ENCODE peak calls at places on chromosomes 3 and 15, in five cellular contexts. One of them, this sample, is unnamed.

GRCh38 chr3:73681610-73682009 is 56.9 kb upstream of the PDZRN3 start:
- DNase-seq in prostate gland: no peak
- DNase-seq in stomach: no peak
- DNase-seq in thyroid gland: peak; percentile 4
- DNase-seq in suprapubic skin: no peak
- DNase-seq in this sample: no peak

GRCh38 chr3:178964551-178964950 is 107.1 kb downstream of the ZMAT3 start:
- DNase-seq in prostate gland: no peak
- DNase-seq in stomach: no peak
- DNase-seq in thyroid gland: no peak
- DNase-seq in suprapubic skin: no peak
- DNase-seq in this sample: no peak

GRCh38 chr3:16496408-16497222 is 16.9 kb downstream of the RFTN1 start:
- DNase-seq in prostate gland: no peak
- DNase-seq in stomach: no peak
- DNase-seq in thyroid gland: no peak
- DNase-seq in suprapubic skin: no peak
- DNase-seq in this sample: no peak

GRCh38 chr3:52367891-52368880 is 52.1 kb downstream of the DNAH1 start:
- DNase-seq in prostate gland: no peak
- DNase-seq in stomach: no peak
- DNase-seq in thyroid gland: no peak
- DNase-seq in suprapubic skin: no peak
- DNase-seq in this sample: no peak

GRCh38 chr3:9396632-9397330 is 634 bp upstream of the SETD5 start:
- DNase-seq in prostate gland: peak; percentile 98
- DNase-seq in stomach: peak; percentile 98
- DNase-seq in thyroid gland: peak; percentile 98
- DNase-seq in suprapubic skin: peak; percentile 99
- DNase-seq in this sample: peak; percentile 100

GRCh38 chr15:52220896-52221660 is 29.9 kb upstream of the GNB5 start:
- DNase-seq in prostate gland: no peak
- DNase-seq in stomach: no peak
- DNase-seq in thyroid gland: no peak
- DNase-seq in suprapubic skin: no peak
- DNase-seq in this sample: no peak

GRCh38 chr15:101167791-101168462 is 83.9 kb downstream of the CHSY1 start:
- DNase-seq in prostate gland: peak; percentile 80
- DNase-seq in stomach: peak; percentile 42
- DNase-seq in thyroid gland: no peak
- DNase-seq in suprapubic skin: peak; percentile 83
- DNase-seq in this sample: peak; percentile 90

GRCh38 chr15:38349251-38349650 is 96.6 kb downstream of the SPRED1 start:
- DNase-seq in prostate gland: no peak
- DNase-seq in stomach: no peak
- DNase-seq in thyroid gland: no peak
- DNase-seq in suprapubic skin: no peak
- DNase-seq in this sample: no peak

GRCh38 chr15:101070502-101071273 is 151.5 kb downstream of the LRRK1 start:
- DNase-seq in prostate gland: no peak
- DNase-seq in stomach: no peak
- DNase-seq in thyroid gland: no peak
- DNase-seq in suprapubic skin: no peak
- DNase-seq in this sample: peak; percentile 41

GRCh38 chr3:169476289-169476688 is 187.2 kb downstream of the MECOM start:
- DNase-seq in prostate gland: no peak
- DNase-seq in stomach: no peak
- DNase-seq in thyroid gland: no peak
- DNase-seq in suprapubic skin: no peak
- DNase-seq in this sample: no peak

GRCh38 chr3:187850256-187851010 is 105.2 kb upstream of the BCL6 start:
- DNase-seq in prostate gland: no peak
- DNase-seq in stomach: no peak
- DNase-seq in thyroid gland: no peak
- DNase-seq in suprapubic skin: peak; percentile 82
- DNase-seq in this sample: no peak

GRCh38 chr3:30502742-30503073 is 103.7 kb upstream of the TGFBR2 start:
- DNase-seq in prostate gland: no peak
- DNase-seq in stomach: no peak
- DNase-seq in thyroid gland: no peak
- DNase-seq in suprapubic skin: no peak
- DNase-seq in this sample: no peak

GRCh38 chr15:41878355-41878699 is 15.5 kb downstream of the SPTBN5 start:
- DNase-seq in prostate gland: peak; percentile 51
- DNase-seq in stomach: peak; percentile 54
- DNase-seq in thyroid gland: peak; percentile 99
- DNase-seq in suprapubic skin: no peak
- DNase-seq in this sample: no peak

GRCh38 chr3:144358191-144358590 is 386.6 kb downstream of the DIPK2A start:
- DNase-seq in prostate gland: no peak
- DNase-seq in stomach: no peak
- DNase-seq in thyroid gland: peak; percentile 64
- DNase-seq in suprapubic skin: no peak
- DNase-seq in this sample: no peak

GRCh38 chr3:61793056-61793455 is 231.7 kb downstream of the PTPRG start:
- DNase-seq in prostate gland: no peak
- DNase-seq in stomach: no peak
- DNase-seq in thyroid gland: no peak
- DNase-seq in suprapubic skin: no peak
- DNase-seq in this sample: no peak

GRCh38 chr3:183100376-183100775 is 1.1 kb upstream of the MCCC1 start:
- DNase-seq in prostate gland: no peak
- DNase-seq in stomach: no peak
- DNase-seq in thyroid gland: no peak
- DNase-seq in suprapubic skin: no peak
- DNase-seq in this sample: no peak

GRCh38 chr3:8490079-8490552 is 11.5 kb upstream of the LMCD1 start:
- DNase-seq in prostate gland: no peak
- DNase-seq in stomach: no peak
- DNase-seq in thyroid gland: peak; percentile 15
- DNase-seq in suprapubic skin: no peak
- DNase-seq in this sample: no peak

GRCh38 chr15:101613130-101614000 is 38.8 kb downstream of the TM2D3 start:
- DNase-seq in prostate gland: peak; percentile 24
- DNase-seq in stomach: peak; percentile 81
- DNase-seq in thyroid gland: peak; percentile 94
- DNase-seq in suprapubic skin: peak; percentile 73
- DNase-seq in this sample: no peak

GRCh38 chr3:53156368-53156834 is 4.6 kb upstream of the PRKCD start:
- DNase-seq in prostate gland: no peak
- DNase-seq in stomach: no peak
- DNase-seq in thyroid gland: peak; percentile 57
- DNase-seq in suprapubic skin: no peak
- DNase-seq in this sample: no peak

GRCh38 chr3:32410367-32411246 is 19.0 kb downstream of the CMTM7 start:
- DNase-seq in prostate gland: no peak
- DNase-seq in stomach: no peak
- DNase-seq in thyroid gland: peak; percentile 77
- DNase-seq in suprapubic skin: no peak
- DNase-seq in this sample: no peak
- H3K4me1 ChIP-seq in prostate gland: no peaks in the 10 kb centered on the region
- H3K4me1 ChIP-seq in stomach: peaks cover 24% of the 10 kb centered on the region
- H3K4me1 ChIP-seq in thyroid gland: peaks cover 43% of the 10 kb centered on the region
- H3K4me1 ChIP-seq in suprapubic skin: peaks cover 42% of the 10 kb centered on the region
- H3K4me1 ChIP-seq in this sample: peaks cover 91% of the 10 kb centered on the region

DNA sequence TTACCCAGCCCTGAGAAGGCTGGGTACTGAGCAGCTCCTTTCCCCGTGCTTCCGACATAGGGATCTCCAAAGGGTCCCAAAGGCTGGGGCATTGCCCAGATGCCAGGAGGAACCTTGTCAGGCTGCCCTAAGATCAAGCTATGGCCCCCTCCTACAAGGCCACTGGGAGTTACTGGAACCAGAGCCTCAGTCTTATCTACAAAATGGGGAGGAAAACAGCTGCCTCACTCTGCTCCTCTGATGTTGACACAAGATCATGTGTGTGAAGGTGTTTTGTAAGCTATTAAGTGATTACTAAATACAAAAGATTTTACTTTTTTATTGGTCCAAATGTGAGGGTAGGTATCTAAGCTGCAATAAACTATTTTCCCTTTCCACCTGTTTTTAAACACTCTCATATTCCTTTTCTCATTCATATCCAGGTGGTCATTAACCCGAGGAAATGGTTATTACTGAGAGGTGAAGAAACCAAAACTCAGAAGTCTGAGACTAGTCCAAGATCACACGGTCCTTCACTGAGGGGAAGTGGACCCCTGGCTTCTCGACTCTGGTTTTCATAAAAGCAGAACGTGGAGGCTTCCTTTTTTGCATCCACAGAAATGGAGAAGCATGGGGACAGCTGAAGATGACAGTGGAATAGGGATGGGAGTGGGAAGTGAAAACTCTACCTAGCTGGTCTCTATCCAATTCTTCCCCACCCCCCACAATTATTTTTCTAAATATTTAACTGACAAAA is 1.7 kb downstream of the ARPIN start:
- DNase-seq in prostate gland: no peak
- DNase-seq in stomach: no peak
- DNase-seq in thyroid gland: no peak
- DNase-seq in suprapubic skin: no peak
- DNase-seq in this sample: no peak
- TF ChIP-seq POLR2A in prostate gland: no peak
- TF ChIP-seq POLR2A in stomach: no peak
- TF ChIP-seq POLR2A in thyroid gland: no peak
- TF ChIP-seq POLR2A in suprapubic skin: no peak
- TF ChIP-seq POLR2A in this sample: no peak

GRCh38 chr3:17501745-17502144 is 240.7 kb downstream of the TBC1D5 start:
- DNase-seq in prostate gland: no peak
- DNase-seq in stomach: no peak
- DNase-seq in thyroid gland: no peak
- DNase-seq in suprapubic skin: no peak
- DNase-seq in this sample: no peak

GRCh38 chr3:17505856-17506255 is 236.6 kb downstream of the TBC1D5 start:
- DNase-seq in prostate gland: no peak
- DNase-seq in stomach: no peak
- DNase-seq in thyroid gland: no peak
- DNase-seq in suprapubic skin: no peak
- DNase-seq in this sample: no peak

DNA sequence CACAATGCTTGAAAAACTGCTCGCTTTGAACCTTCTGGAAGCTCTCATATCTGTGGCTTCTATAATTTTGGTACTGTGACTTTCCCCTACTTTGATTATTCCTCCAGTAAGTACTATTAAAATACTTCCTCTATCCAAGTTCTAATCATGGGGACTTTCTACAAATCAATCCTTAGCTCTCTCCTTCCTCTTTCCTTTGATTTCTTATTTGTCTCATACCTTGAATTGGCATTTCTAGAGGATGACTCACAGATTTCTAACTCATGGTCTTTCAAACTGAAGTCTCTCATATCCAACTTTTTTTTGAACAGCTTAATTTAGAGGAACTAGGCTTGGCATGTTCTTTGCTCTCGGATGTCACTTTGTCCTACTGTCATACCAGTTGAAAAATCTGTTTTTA is 241.8 kb downstream of the TBC1D5 start:
- DNase-seq in prostate gland: no peak
- DNase-seq in stomach: no peak
- DNase-seq in thyroid gland: no peak
- DNase-seq in suprapubic skin: no peak
- DNase-seq in this sample: no peak
- H3K4me1 ChIP-seq in prostate gland: no peaks in the 10 kb centered on the region
- H3K4me1 ChIP-seq in stomach: no peaks in the 10 kb centered on the region
- H3K4me1 ChIP-seq in thyroid gland: no peaks in the 10 kb centered on the region
- H3K4me1 ChIP-seq in suprapubic skin: no peaks in the 10 kb centered on the region
- H3K4me1 ChIP-seq in this sample: no peaks in the 10 kb centered on the region

GRCh38 chr3:197750396-197750831 is 731 bp downstream of the FYTTD1 start:
- DNase-seq in prostate gland: peak; percentile 51
- DNase-seq in stomach: peak; percentile 72
- DNase-seq in thyroid gland: peak; percentile 73
- DNase-seq in suprapubic skin: peak; percentile 77
- DNase-seq in this sample: peak; percentile 94
- TF ChIP-seq POLR2A in prostate gland: no peak
- TF ChIP-seq POLR2A in stomach: no peak
- TF ChIP-seq POLR2A in thyroid gland: peak; percentile 43
- TF ChIP-seq POLR2A in suprapubic skin: no peak
- TF ChIP-seq POLR2A in this sample: no peak

DNA sequence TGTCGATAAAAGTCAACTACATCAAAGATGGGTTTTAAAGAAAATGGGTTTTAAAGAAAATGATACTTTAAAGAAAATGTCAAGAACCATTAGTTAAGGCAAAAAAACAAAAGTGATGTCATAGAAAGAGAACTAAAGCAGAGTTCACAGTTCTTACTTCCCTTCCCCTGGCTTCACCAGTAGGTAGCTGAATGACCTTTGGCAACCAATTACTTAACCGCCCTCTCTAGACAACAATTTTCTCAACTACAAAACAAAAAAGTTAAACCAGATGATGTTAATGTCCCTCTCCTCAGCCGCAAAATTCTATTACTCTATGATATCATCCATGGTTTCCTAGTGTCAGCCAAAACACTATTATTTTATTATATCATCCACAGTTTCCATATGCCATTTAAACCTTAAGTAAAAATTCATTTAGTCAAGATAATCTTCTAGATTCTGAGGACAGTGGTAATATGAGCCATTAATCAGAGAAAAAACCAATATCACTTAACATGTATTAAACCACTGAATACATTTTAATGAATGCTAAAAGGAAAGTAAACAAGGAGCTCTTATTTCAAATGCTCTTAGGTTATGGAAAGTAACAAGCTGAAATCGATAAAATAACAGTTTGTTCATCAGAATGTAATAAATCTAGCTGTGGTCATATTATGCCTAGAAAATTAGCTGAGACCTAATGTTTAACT is 13.1 kb downstream of the RYK start:
- DNase-seq in prostate gland: no peak
- DNase-seq in stomach: no peak
- DNase-seq in thyroid gland: no peak
- DNase-seq in suprapubic skin: no peak
- DNase-seq in this sample: no peak
- H3K4me1 ChIP-seq in prostate gland: peaks cover 3% of the 10 kb centered on the region
- H3K4me1 ChIP-seq in stomach: peaks cover 60% of the 10 kb centered on the region
- H3K4me1 ChIP-seq in thyroid gland: peaks cover 61% of the 10 kb centered on the region
- H3K4me1 ChIP-seq in suprapubic skin: peaks cover 60% of the 10 kb centered on the region
- H3K4me1 ChIP-seq in this sample: peaks cover 20% of the 10 kb centered on the region

DNA sequence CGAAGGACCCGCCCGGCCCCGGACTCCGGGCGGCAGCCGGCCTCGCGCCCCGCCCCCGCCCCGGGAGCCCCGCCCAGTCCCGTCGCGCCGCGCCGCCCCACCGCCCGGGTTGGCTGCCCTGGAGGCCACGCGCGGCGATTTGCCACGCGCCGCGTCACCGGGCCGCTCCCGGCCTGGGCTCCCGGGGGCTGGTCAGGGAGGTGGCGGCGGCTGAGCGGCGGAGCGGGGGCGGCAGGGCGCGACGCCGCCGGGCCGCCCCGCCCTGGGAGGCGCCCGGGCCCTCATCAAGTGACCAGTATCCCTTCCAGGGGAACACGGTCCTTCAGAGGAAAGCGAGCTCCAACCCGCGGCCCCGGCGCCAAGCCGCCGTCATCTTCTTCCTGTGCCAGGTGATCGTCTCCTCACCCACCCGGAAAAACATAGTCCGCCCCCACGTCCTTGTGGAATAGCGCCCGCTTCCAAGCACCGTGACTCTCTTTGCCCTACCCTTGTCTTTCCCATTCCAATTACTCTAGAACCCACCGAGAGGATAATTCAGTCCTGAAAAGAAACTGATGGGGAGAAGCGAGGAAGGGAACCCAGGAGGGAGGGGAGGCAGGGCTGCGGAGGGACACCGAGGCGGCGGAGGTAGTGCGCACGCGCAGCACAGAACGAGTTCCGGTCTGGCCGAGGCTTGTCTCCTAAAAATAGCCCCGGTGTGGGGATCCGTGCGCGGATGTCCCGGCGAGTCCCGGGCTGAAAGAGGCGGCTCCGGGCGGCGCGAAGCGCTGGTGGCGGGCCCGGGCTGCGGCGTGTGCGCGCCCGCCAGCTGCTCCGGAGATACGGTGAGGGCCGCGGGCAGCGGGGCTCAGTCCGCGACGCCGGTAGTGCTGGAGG is at the start of gene MEF2A:
- DNase-seq in prostate gland: peak; percentile 93
- DNase-seq in stomach: peak; percentile 95
- DNase-seq in thyroid gland: peak; percentile 96
- DNase-seq in suprapubic skin: peak; percentile 97
- DNase-seq in this sample: peak; percentile 98
- TF ChIP-seq POLR2A in prostate gland: peak; percentile 87
- TF ChIP-seq POLR2A in stomach: no peak
- TF ChIP-seq POLR2A in thyroid gland: peak; percentile 68
- TF ChIP-seq POLR2A in suprapubic skin: peak; percentile 83
- TF ChIP-seq POLR2A in this sample: peak; percentile 82

This sample was measured in spleen.